ENCODE peak calls at places on chromosomes 1 and 21, in seven cellular contexts. D, G, F, R, N, U and V are unnamed samples.

GRCh38 chr21:44054710-44055109 is 42.6 kb downstream of the TRAPPC10 start:
- DNase-seq in N (peak), F (peak), R (peak), G (peak), D (no peak), U (no peak), V (no peak)

GRCh38 chr1:2557146-2558029 is 1.2 kb downstream of the TNFRSF14 start:
- DNase-seq in G (no peak), D (peak), U (no peak), N (no peak), F (no peak), R (no peak), V (no peak)

GRCh38 chr1:209768354-209768774 is 12.5 kb downstream of the TRAF3IP3 start:
- DNase-seq in R (no peak), N (no peak), G (no peak), F (no peak), D (no peak), U (peak), V (no peak)

GRCh38 chr1:32966900-32967299 is 2.3 kb upstream of the RNF19B start:
- DNase-seq in N (no peak), F (no peak), G (no peak), D (no peak), U (no peak), R (no peak), V (no peak)

GRCh38 chr1:69987881-69988280 is 217.5 kb downstream of the LRRC40 start:
- DNase-seq in N (no peak), U (no peak), G (no peak), R (no peak), F (no peak), D (no peak), V (no peak)

GRCh38 chr1:109161836-109162606 is 48.1 kb downstream of the ELAPOR1 start:
- DNase-seq in N (peak), F (peak), R (peak), U (peak), D (peak), G (peak), V (no peak)

GRCh38 chr1:181483084-181483559 is at the start of gene CACNA1E:
- DNase-seq in R (no peak), U (no peak), G (no peak), N (no peak), F (no peak), D (no peak), V (no peak)

GRCh38 chr1:22327411-22327810 is 124.2 kb upstream of the ZBTB40 start:
- DNase-seq in G (no peak), N (no peak), U (no peak), D (peak), F (no peak), R (no peak), V (no peak)

GRCh38 chr21:41803316-41803715 is 36.5 kb upstream of the RIPK4 start:
- DNase-seq in G (no peak), U (no peak), N (no peak), F (no peak), R (no peak), D (no peak), V (no peak)

GRCh38 chr21:35819134-35819533 is 241.2 kb downstream of the SETD4 start:
- DNase-seq in F (no peak), D (no peak), G (no peak), U (no peak), N (no peak), R (no peak), V (no peak)

GRCh38 chr1:60809204-60809985 is 273.0 kb upstream of the NFIA start:
- DNase-seq in N (no peak), D (no peak), F (no peak), U (no peak), R (no peak), G (no peak), V (no peak)

GRCh38 chr1:156752843-156753486 is 1.5 kb upstream of the HDGF start:
- DNase-seq in R (no peak), U (no peak), D (no peak), G (peak), F (peak), N (peak), V (no peak)

GRCh38 chr1:55974714-55975441 is 604.5 kb downstream of the PLPP3 start:
- DNase-seq in U (no peak), N (peak), D (no peak), G (peak), F (peak), R (peak), V (peak)

GRCh38 chr21:41851090-41851790 is 27.9 kb downstream of the PRDM15 start:
- DNase-seq in N (no peak), G (no peak), U (no peak), R (no peak), D (no peak), F (no peak), V (no peak)

GRCh38 chr1:160437432-160438319 is 37.3 kb downstream of the VANGL2 start:
- DNase-seq in G (no peak), R (no peak), D (no peak), F (no peak), N (no peak), U (no peak), V (no peak)
- H3K4me3 ChIP-seq in G (no peak), R (no peak), D (no peak), F (no peak), N (no peak), U (no peak), V (no peak)

GRCh38 chr1:167517535-167518330 is 596 bp downstream of the CD247 start:
- DNase-seq in G (no peak), R (no peak), U (no peak), N (no peak), F (peak), D (peak), V (no peak)

GRCh38 chr1:167516404-167517388 is 1.6 kb downstream of the CD247 start:
- DNase-seq in F (no peak), G (no peak), R (no peak), D (no peak), U (no peak), N (no peak), V (no peak)

GRCh38 chr1:167515461-167515860 is 2.9 kb downstream of the CD247 start:
- DNase-seq in D (no peak), U (no peak), R (no peak), N (no peak), G (no peak), F (no peak), V (no peak)

GRCh38 chr1:167514278-167514677 is 4.1 kb downstream of the CD247 start:
- DNase-seq in G (no peak), U (no peak), N (no peak), D (no peak), R (no peak), F (no peak), V (no peak)

GRCh38 chr1:167515893-167516321 is 2.4 kb downstream of the CD247 start:
- DNase-seq in N (no peak), G (no peak), R (no peak), U (no peak), D (no peak), F (no peak), V (no peak)
- H3K4me3 ChIP-seq in N (no peak), G (no peak), R (no peak), U (no peak), D (no peak), F (no peak), V (no peak)

GRCh38 chr1:180234369-180235076 is 4.5 kb downstream of the LHX4 start:
- DNase-seq in D (no peak), U (no peak), N (no peak), R (no peak), F (no peak), G (no peak), V (no peak)
- H3K4me3 ChIP-seq in D (no peak), U (no peak), N (no peak), R (no peak), F (no peak), G (no peak), V (no peak)

DNA sequence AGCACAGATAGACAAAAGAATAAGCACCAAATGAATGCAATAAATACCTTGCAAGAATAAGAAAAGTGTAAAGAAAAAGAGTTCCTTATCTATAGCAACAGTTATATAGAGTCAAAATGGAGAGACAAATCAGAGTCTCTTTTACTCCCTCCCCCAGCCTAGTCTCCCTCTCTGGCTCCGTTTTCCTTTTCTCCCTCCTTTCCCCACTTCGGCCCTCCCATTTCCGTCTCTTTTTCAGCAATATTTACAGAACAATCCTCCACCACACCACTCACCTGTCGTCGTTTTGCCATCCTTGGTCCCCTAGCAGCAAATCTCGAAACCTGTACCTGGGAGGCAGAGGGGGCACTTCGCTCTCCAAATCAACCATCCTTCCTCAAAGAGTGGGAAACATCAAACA is 300 bp downstream of the KCNT2 start:
- DNase-seq in U (no peak), G (peak), D (no peak), F (peak), N (peak), R (no peak), V (peak)
- H3K4me3 ChIP-seq in U (no peak), G (peak), D (peak), F (peak), N (peak), R (peak), V (peak)

DNA sequence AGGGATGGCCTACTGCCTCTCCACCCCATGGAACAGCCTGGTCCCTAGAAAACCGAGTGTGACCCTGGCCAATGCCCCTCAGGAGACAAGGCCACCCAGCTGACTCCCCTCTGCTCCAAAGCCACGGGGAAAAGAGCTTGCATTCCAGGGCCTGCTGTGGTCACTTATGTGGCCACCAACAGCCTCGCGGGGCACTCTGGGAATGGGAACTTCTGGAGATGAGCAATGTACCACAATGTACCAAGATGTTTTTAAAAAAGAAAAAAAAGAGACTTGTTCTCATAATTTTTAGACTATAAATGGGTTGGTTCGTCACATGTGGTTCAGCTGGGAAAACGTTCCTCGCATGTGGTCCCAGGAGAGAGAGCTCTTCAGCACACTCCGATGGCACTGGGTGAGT is 62.8 kb downstream of the SLC66A1 start:
- DNase-seq in N (no peak), F (no peak), G (no peak), D (no peak), R (no peak), U (no peak), V (no peak)
- H3K4me3 ChIP-seq in N (no peak), F (no peak), G (no peak), D (no peak), R (no peak), U (no peak), V (no peak)

GRCh38 chr1:145956776-145957442 is 908 bp downstream of the LIX1L start:
- DNase-seq in U (no peak), F (peak), D (peak), N (peak), R (peak), G (peak), V (peak)

GRCh38 chr1:145957443-145958319 is at the start of gene LIX1L:
- DNase-seq in R (peak), N (peak), F (peak), D (peak), U (peak), G (peak), V (peak)

GRCh38 chr1:145956361-145956760 is 1.5 kb downstream of the LIX1L start:
- DNase-seq in D (no peak), F (no peak), U (no peak), R (no peak), N (no peak), G (no peak), V (peak)

GRCh38 chr1:145953861-145954260 is 4.0 kb downstream of the LIX1L start:
- DNase-seq in G (no peak), N (peak), F (peak), R (peak), U (no peak), D (no peak), V (no peak)

GRCh38 chr1:145955436-145955835 is 2.4 kb downstream of the LIX1L start:
- DNase-seq in R (peak), F (peak), N (peak), D (no peak), G (no peak), U (no peak), V (peak)
- H3K4me3 ChIP-seq in R (peak), F (peak), N (peak), D (no peak), G (peak), U (no peak), V (no peak)

GRCh38 chr1:24294757-24295371 is 24.3 kb upstream of the GRHL3 start:
- DNase-seq in D (peak), G (peak), U (peak), R (peak), F (peak), N (peak), V (peak)
- H3K4me3 ChIP-seq in D (no peak), G (no peak), U (no peak), R (peak), F (peak), N (no peak), V (no peak)

GRCh38 chr1:213985181-213986019 is 2.4 kb upstream of the PROX1 start:
- DNase-seq in R (no peak), D (no peak), N (no peak), U (no peak), F (no peak), G (no peak), V (no peak)
- H3K4me3 ChIP-seq in R (no peak), D (no peak), N (no peak), U (no peak), F (no peak), G (no peak), V (no peak)